ENCODE peak calls at places on chromosomes 13 and 19, in five cellular contexts. One of them, this sample, is unnamed.

GRCh38 chr19:17784201-17785008 is 10.5 kb upstream of the B3GNT3 start:
- DNase-seq in GM04504: no peak
- DNase-seq in Calu3: peak
- DNase-seq in ecto neural progenitor cell: peak
- DNase-seq in AG04450: no peak
- DNase-seq in this sample: no peak

GRCh38 chr19:14138576-14139265 is 2.3 kb upstream of the ASF1B start:
- DNase-seq in ecto neural progenitor cell: no peak
- DNase-seq in AG04450: no peak
- DNase-seq in GM04504: no peak
- DNase-seq in Calu3: no peak
- DNase-seq in this sample: no peak

GRCh38 chr19:22623841-22624221 is 10.3 kb upstream of the ZNF492 start:
- DNase-seq in AG04450: no peak
- DNase-seq in ecto neural progenitor cell: no peak
- DNase-seq in GM04504: no peak
- DNase-seq in Calu3: no peak
- DNase-seq in this sample: no peak

GRCh38 chr13:66111628-66112027 is 1118.5 kb downstream of the PCDH9 start:
- DNase-seq in ecto neural progenitor cell: no peak
- DNase-seq in GM04504: no peak
- DNase-seq in Calu3: no peak
- DNase-seq in AG04450: no peak
- DNase-seq in this sample: no peak

GRCh38 chr13:72757792-72758535 is 23.7 kb downstream of the DIS3 start:
- DNase-seq in Calu3: no peak
- DNase-seq in ecto neural progenitor cell: no peak
- DNase-seq in GM04504: no peak
- DNase-seq in AG04450: no peak
- DNase-seq in this sample: no peak

GRCh38 chr19:40369797-40370196 is 20.2 kb downstream of the HIPK4 start:
- DNase-seq in AG04450: no peak
- DNase-seq in Calu3: no peak
- DNase-seq in ecto neural progenitor cell: no peak
- DNase-seq in GM04504: no peak
- DNase-seq in this sample: no peak

GRCh38 chr19:32122258-32122657 is 223.2 kb upstream of the ZNF507 start:
- DNase-seq in Calu3: no peak
- DNase-seq in AG04450: no peak
- DNase-seq in GM04504: no peak
- DNase-seq in ecto neural progenitor cell: no peak
- DNase-seq in this sample: no peak

GRCh38 chr19:1882089-1882785 is 3.1 kb downstream of the ABHD17A start:
- DNase-seq in Calu3: no peak
- DNase-seq in GM04504: no peak
- DNase-seq in ecto neural progenitor cell: no peak
- DNase-seq in AG04450: no peak
- DNase-seq in this sample: no peak

GRCh38 chr13:101059803-101060202 is 356.5 kb downstream of the NALCN start:
- DNase-seq in AG04450: no peak
- DNase-seq in Calu3: no peak
- DNase-seq in GM04504: no peak
- DNase-seq in ecto neural progenitor cell: no peak
- DNase-seq in this sample: no peak

GRCh38 chr13:45219938-45220375 is 19.1 kb upstream of the KCTD4 start:
- DNase-seq in GM04504: peak
- DNase-seq in Calu3: peak
- DNase-seq in AG04450: no peak
- DNase-seq in ecto neural progenitor cell: no peak
- DNase-seq in this sample: peak

This sample was measured in HCT116.